ENCODE peak calls at places on chromosomes 7 and 10, in seven cellular contexts. K is A549, P is IMR-90, Q is HepG2, E is K562, S is GM12878, X is H1. O is an unnamed sample.

GRCh38 chr10:77156406-77156879 is 481.2 kb downstream of the KCNMA1 start:
- DNase-seq in K (no peak), P (peak), Q (no peak), E (no peak), S (no peak), X (no peak), O (no peak)

GRCh38 chr7:124633740-124634139 is 131.9 kb downstream of the GPR37 start:
- DNase-seq in K (no peak), P (no peak), Q (no peak), E (no peak), S (no peak), X (no peak), O (no peak)

GRCh38 chr10:103053659-103054581 is 135.8 kb downstream of the CNNM2 start:
- DNase-seq in K (peak), P (peak), Q (peak), E (peak), S (peak), X (peak), O (no peak)

GRCh38 chr7:74575811-74576210 is 81.7 kb upstream of the GTF2I start:
- DNase-seq in K (no peak), P (no peak), Q (no peak), E (no peak), S (no peak), X (no peak), O (no peak)

GRCh38 chr10:86663576-86664369 is 4.5 kb upstream of the LDB3 start:
- DNase-seq in K (no peak), P (no peak), Q (no peak), E (no peak), S (no peak), X (no peak), O (no peak)

GRCh38 chr10:55274367-55274766 is 473.3 kb upstream of the PCDH15 start:
- DNase-seq in K (no peak), P (no peak), Q (no peak), E (no peak), S (no peak), X (no peak), O (no peak)

GRCh38 chr10:77245953-77246352 is 391.7 kb downstream of the KCNMA1 start:
- DNase-seq in K (no peak), P (peak), Q (no peak), E (no peak), S (no peak), X (no peak), O (no peak)

GRCh38 chr7:137081694-137082093 is 213.2 kb downstream of the CHRM2 start:
- DNase-seq in K (no peak), P (peak), Q (no peak), E (no peak), S (no peak), X (no peak), O (no peak)

GRCh38 chr7:107660381-107661080 is at the start of gene SLC26A4:
- DNase-seq in K (no peak), P (no peak), Q (no peak), E (no peak), S (no peak), X (peak), O (no peak)

GRCh38 chr7:7911339-7911738 is 57.3 kb upstream of the GLCCI1 start:
- DNase-seq in K (no peak), P (peak), Q (peak), E (no peak), S (no peak), X (no peak), O (no peak)

GRCh38 chr7:149690688-149691446 is 82.5 kb downstream of the ZNF467 start:
- DNase-seq in K (peak), P (peak), Q (peak), E (peak), S (no peak), X (peak), O (peak)

GRCh38 chr7:157011333-157012112 is 1.1 kb upstream of the MNX1 start:
- DNase-seq in K (no peak), P (no peak), Q (peak), E (no peak), S (no peak), X (peak), O (no peak)

GRCh38 chr7:87548123-87548919 is 52.4 kb downstream of the ABCB1 start:
- DNase-seq in K (no peak), P (no peak), Q (peak), E (no peak), S (no peak), X (no peak), O (peak)

GRCh38 chr10:35907548-35907947 is 265.5 kb upstream of the FZD8 start:
- DNase-seq in K (no peak), P (no peak), Q (no peak), E (no peak), S (no peak), X (no peak), O (no peak)

GRCh38 chr7:1323178-1324027 is 90.7 kb downstream of the UNCX start:
- DNase-seq in K (no peak), P (no peak), Q (no peak), E (no peak), S (no peak), X (no peak), O (no peak)

GRCh38 chr10:48456361-48456804 is 148.5 kb downstream of the ARHGAP22 start:
- DNase-seq in K (no peak), P (no peak), Q (no peak), E (peak), S (no peak), X (peak), O (no peak)

GRCh38 chr10:20737107-20737506 is 160.0 kb downstream of the NEBL start:
- DNase-seq in K (no peak), P (no peak), Q (no peak), E (no peak), S (no peak), X (no peak), O (no peak)

GRCh38 chr10:74418285-74418872 is 267.4 kb downstream of the ADK start:
- DNase-seq in K (no peak), P (no peak), Q (no peak), E (peak), S (no peak), X (no peak), O (no peak)
- TF ChIP-seq RAD21 in K (no peak), P (no peak), Q (no peak), E (no peak), S (no peak), X (no peak), O (no peak)

DNA sequence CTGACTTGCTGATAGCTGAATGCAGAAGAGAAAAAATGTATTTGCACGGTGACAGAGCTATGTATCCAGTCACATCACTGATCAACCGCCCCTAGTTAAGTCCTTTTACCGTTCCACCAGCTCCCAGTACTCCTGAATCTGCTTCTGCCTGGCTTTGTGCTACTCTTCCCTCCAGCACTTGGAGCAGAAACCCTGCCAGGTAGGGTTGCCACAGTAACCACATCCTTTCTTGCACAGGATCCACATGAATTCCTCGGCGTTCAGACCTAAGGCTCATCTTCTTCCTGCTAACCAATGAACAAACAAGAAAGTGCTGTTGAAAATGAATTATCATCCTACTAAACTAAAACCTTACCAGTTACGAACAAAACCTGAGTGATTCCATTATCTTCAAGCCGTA is 52.0 kb upstream of the KCTD7 start:
- DNase-seq in K (no peak), P (no peak), Q (no peak), E (no peak), S (no peak), X (no peak), O (no peak)
- TF ChIP-seq RAD21 in K (no peak), P (no peak), Q (no peak), E (no peak), S (no peak), X (no peak), O (no peak)

GRCh38 chr10:53770903-53771302 is 998.3 kb upstream of the MBL2 start:
- DNase-seq in K (no peak), P (no peak), Q (no peak), E (no peak), S (no peak), X (no peak), O (no peak)

DNA sequence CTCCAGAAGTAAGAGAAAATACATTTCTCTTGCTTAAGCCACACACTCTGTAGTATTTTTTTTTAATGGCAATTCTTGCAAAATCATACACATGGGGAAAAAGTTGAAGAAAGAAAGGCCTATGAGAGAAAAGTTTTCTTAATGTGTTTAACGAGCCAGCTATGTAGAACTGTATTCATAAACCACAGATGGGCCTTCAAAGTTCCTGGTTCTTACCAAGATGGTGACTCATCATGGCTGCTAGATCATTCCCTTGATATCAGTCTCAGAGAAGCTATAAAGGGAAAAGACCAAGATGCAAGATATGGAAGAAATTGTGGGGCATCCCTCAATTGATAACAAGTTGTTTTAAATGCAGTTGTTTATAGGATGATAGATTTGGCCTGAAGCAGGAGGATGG is 992.7 kb upstream of the MBL2 start:
- DNase-seq in K (no peak), P (no peak), Q (no peak), E (no peak), S (no peak), X (no peak), O (no peak)
- TF ChIP-seq RAD21 in K (no peak), P (no peak), Q (no peak), E (no peak), S (no peak), X (no peak), O (no peak)

GRCh38 chr10:6036861-6037321 is 25.3 kb downstream of the IL2RA start:
- DNase-seq in K (no peak), P (no peak), Q (no peak), E (no peak), S (no peak), X (peak), O (no peak)
- TF ChIP-seq RAD21 in K (no peak), P (no peak), Q (no peak), E (no peak), S (no peak), X (no peak), O (no peak)